ENCODE peak calls at places on chromosomes 11 and 22, in eight cellular contexts. One of them, this sample, is unnamed.

GRCh38 chr11:126231725-126232459 is 20.3 kb downstream of the FAM118B start:
- DNase-seq in OCI-LY7: no peak
- DNase-seq in kidney: no peak
- DNase-seq in CD4-positive, alpha-beta T cell: no peak
- DNase-seq in PC-9: no peak
- DNase-seq in fibroblast of lung: peak
- DNase-seq in HCT116: no peak
- DNase-seq in heart right ventricle: no peak
- DNase-seq in this sample: no peak

GRCh38 chr22:28208797-28209196 is 289.7 kb upstream of the PITPNB start:
- DNase-seq in heart right ventricle: no peak
- DNase-seq in kidney: no peak
- DNase-seq in HCT116: no peak
- DNase-seq in OCI-LY7: no peak
- DNase-seq in CD4-positive, alpha-beta T cell: no peak
- DNase-seq in fibroblast of lung: no peak
- DNase-seq in PC-9: no peak
- DNase-seq in this sample: no peak

GRCh38 chr11:58939277-58939676 is at the start of gene GLYATL1:
- DNase-seq in PC-9: no peak
- DNase-seq in CD4-positive, alpha-beta T cell: no peak
- DNase-seq in fibroblast of lung: no peak
- DNase-seq in heart right ventricle: no peak
- DNase-seq in HCT116: no peak
- DNase-seq in kidney: no peak
- DNase-seq in OCI-LY7: no peak
- DNase-seq in this sample: no peak

GRCh38 chr11:111460340-111460739 is 51.8 kb downstream of the BTG4 start:
- DNase-seq in fibroblast of lung: no peak
- DNase-seq in heart right ventricle: no peak
- DNase-seq in OCI-LY7: no peak
- DNase-seq in CD4-positive, alpha-beta T cell: no peak
- DNase-seq in kidney: no peak
- DNase-seq in PC-9: no peak
- DNase-seq in HCT116: no peak
- DNase-seq in this sample: no peak

GRCh38 chr11:61532136-61533038 is 23.8 kb downstream of the LRRC10B start:
- DNase-seq in heart right ventricle: no peak
- DNase-seq in fibroblast of lung: no peak
- DNase-seq in OCI-LY7: peak
- DNase-seq in HCT116: no peak
- DNase-seq in kidney: no peak
- DNase-seq in CD4-positive, alpha-beta T cell: peak
- DNase-seq in PC-9: no peak
- DNase-seq in this sample: no peak

GRCh38 chr11:18011633-18012313 is 1.1 kb downstream of the SERGEF start:
- DNase-seq in PC-9: no peak
- DNase-seq in fibroblast of lung: no peak
- DNase-seq in heart right ventricle: no peak
- DNase-seq in OCI-LY7: no peak
- DNase-seq in HCT116: no peak
- DNase-seq in CD4-positive, alpha-beta T cell: no peak
- DNase-seq in kidney: peak
- DNase-seq in this sample: no peak

GRCh38 chr11:123451183-123451907 is 21.3 kb downstream of the GRAMD1B start:
- DNase-seq in OCI-LY7: no peak
- DNase-seq in fibroblast of lung: no peak
- DNase-seq in PC-9: no peak
- DNase-seq in CD4-positive, alpha-beta T cell: no peak
- DNase-seq in HCT116: no peak
- DNase-seq in kidney: no peak
- DNase-seq in heart right ventricle: no peak
- DNase-seq in this sample: no peak

GRCh38 chr22:48889887-48890692 is 937.6 kb downstream of the BRD1 start:
- DNase-seq in heart right ventricle: no peak
- DNase-seq in fibroblast of lung: no peak
- DNase-seq in PC-9: no peak
- DNase-seq in HCT116: no peak
- DNase-seq in kidney: peak
- DNase-seq in CD4-positive, alpha-beta T cell: no peak
- DNase-seq in OCI-LY7: no peak
- DNase-seq in this sample: no peak

GRCh38 chr11:74937696-74938475 is 11.0 kb downstream of the XRRA1 start:
- DNase-seq in heart right ventricle: no peak
- DNase-seq in OCI-LY7: no peak
- DNase-seq in kidney: no peak
- DNase-seq in CD4-positive, alpha-beta T cell: no peak
- DNase-seq in fibroblast of lung: peak
- DNase-seq in HCT116: no peak
- DNase-seq in PC-9: no peak
- DNase-seq in this sample: no peak

GRCh38 chr11:87926250-87926970 is 248.8 kb downstream of the RAB38 start:
- DNase-seq in CD4-positive, alpha-beta T cell: no peak
- DNase-seq in OCI-LY7: no peak
- DNase-seq in HCT116: peak
- DNase-seq in kidney: no peak
- DNase-seq in PC-9: peak
- DNase-seq in heart right ventricle: no peak
- DNase-seq in fibroblast of lung: peak
- DNase-seq in this sample: no peak

GRCh38 chr22:24703101-24703500 is 71.4 kb downstream of the PIWIL3 start:
- DNase-seq in heart right ventricle: peak
- DNase-seq in PC-9: no peak
- DNase-seq in kidney: no peak
- DNase-seq in CD4-positive, alpha-beta T cell: no peak
- DNase-seq in fibroblast of lung: peak
- DNase-seq in HCT116: no peak
- DNase-seq in OCI-LY7: no peak
- DNase-seq in this sample: no peak

GRCh38 chr22:22944268-22944985 is 56.8 kb downstream of the IGLL5 start:
- DNase-seq in HCT116: no peak
- DNase-seq in CD4-positive, alpha-beta T cell: no peak
- DNase-seq in kidney: no peak
- DNase-seq in heart right ventricle: no peak
- DNase-seq in fibroblast of lung: no peak
- DNase-seq in OCI-LY7: no peak
- DNase-seq in PC-9: no peak
- DNase-seq in this sample: no peak

GRCh38 chr11:87300640-87301381 is 263.1 kb downstream of the TMEM135 start:
- DNase-seq in CD4-positive, alpha-beta T cell: no peak
- DNase-seq in fibroblast of lung: no peak
- DNase-seq in kidney: no peak
- DNase-seq in PC-9: no peak
- DNase-seq in OCI-LY7: peak
- DNase-seq in HCT116: no peak
- DNase-seq in heart right ventricle: no peak
- DNase-seq in this sample: no peak

GRCh38 chr11:112663947-112664634 is 297.1 kb upstream of the NCAM1 start:
- DNase-seq in OCI-LY7: no peak
- DNase-seq in kidney: no peak
- DNase-seq in heart right ventricle: no peak
- DNase-seq in CD4-positive, alpha-beta T cell: no peak
- DNase-seq in HCT116: no peak
- DNase-seq in fibroblast of lung: no peak
- DNase-seq in PC-9: no peak
- DNase-seq in this sample: no peak

GRCh38 chr11:80477178-80477577 is 1036.3 kb upstream of the TENM4 start:
- DNase-seq in heart right ventricle: no peak
- DNase-seq in PC-9: no peak
- DNase-seq in HCT116: no peak
- DNase-seq in OCI-LY7: no peak
- DNase-seq in kidney: no peak
- DNase-seq in CD4-positive, alpha-beta T cell: no peak
- DNase-seq in fibroblast of lung: peak
- DNase-seq in this sample: no peak

GRCh38 chr11:90774727-90775572 is 552.1 kb upstream of the CHORDC1 start:
- DNase-seq in kidney: no peak
- DNase-seq in HCT116: no peak
- DNase-seq in CD4-positive, alpha-beta T cell: no peak
- DNase-seq in fibroblast of lung: no peak
- DNase-seq in heart right ventricle: no peak
- DNase-seq in OCI-LY7: no peak
- DNase-seq in PC-9: no peak
- DNase-seq in this sample: no peak

GRCh38 chr11:76075699-76076098 is 130.6 kb downstream of the WNT11 start:
- DNase-seq in CD4-positive, alpha-beta T cell: no peak
- DNase-seq in heart right ventricle: no peak
- DNase-seq in PC-9: no peak
- DNase-seq in kidney: no peak
- DNase-seq in HCT116: no peak
- DNase-seq in OCI-LY7: no peak
- DNase-seq in fibroblast of lung: no peak
- DNase-seq in this sample: no peak

GRCh38 chr11:135061166-135061565 is 649.1 kb upstream of the B3GAT1 start:
- DNase-seq in OCI-LY7: no peak
- DNase-seq in CD4-positive, alpha-beta T cell: no peak
- DNase-seq in fibroblast of lung: no peak
- DNase-seq in kidney: no peak
- DNase-seq in PC-9: no peak
- DNase-seq in HCT116: no peak
- DNase-seq in heart right ventricle: no peak
- DNase-seq in this sample: no peak
- H3K27ac ChIP-seq in OCI-LY7: no peak
- H3K27ac ChIP-seq in CD4-positive, alpha-beta T cell: no peak
- H3K27ac ChIP-seq in fibroblast of lung: no peak
- H3K27ac ChIP-seq in kidney: no peak
- H3K27ac ChIP-seq in PC-9: no peak
- H3K27ac ChIP-seq in HCT116: no peak
- H3K27ac ChIP-seq in heart right ventricle: no peak
- H3K27ac ChIP-seq in this sample: no peak

GRCh38 chr11:118705111-118705741 is 25.8 kb upstream of the TREH start:
- DNase-seq in PC-9: no peak
- DNase-seq in heart right ventricle: no peak
- DNase-seq in HCT116: no peak
- DNase-seq in OCI-LY7: peak
- DNase-seq in fibroblast of lung: no peak
- DNase-seq in kidney: no peak
- DNase-seq in CD4-positive, alpha-beta T cell: no peak
- DNase-seq in this sample: peak
- H3K27ac ChIP-seq in PC-9: no peak
- H3K27ac ChIP-seq in heart right ventricle: no peak
- H3K27ac ChIP-seq in HCT116: no peak
- H3K27ac ChIP-seq in OCI-LY7: no peak
- H3K27ac ChIP-seq in fibroblast of lung: no peak
- H3K27ac ChIP-seq in kidney: no peak
- H3K27ac ChIP-seq in CD4-positive, alpha-beta T cell: peak
- H3K27ac ChIP-seq in this sample: peak

DNA sequence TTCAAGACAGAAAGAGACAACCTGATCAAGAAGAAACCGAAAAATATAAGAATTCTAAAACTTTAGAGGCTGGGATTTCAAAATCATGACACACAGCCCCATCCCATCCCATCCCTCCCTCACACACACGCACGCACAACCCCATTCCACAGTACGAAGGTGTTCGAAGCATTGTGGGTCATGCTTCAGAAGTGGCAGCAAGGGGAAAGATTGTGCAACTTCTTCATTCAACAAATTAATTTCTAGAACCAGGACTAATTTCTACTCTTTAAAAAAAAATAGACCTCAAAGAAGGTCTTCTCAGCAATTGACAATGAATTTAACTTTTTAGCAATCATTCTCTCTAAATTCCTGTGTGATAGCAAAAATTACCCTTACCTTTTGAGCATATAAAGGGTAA is 867 bp downstream of the SPA17 start:
- DNase-seq in PC-9: no peak
- DNase-seq in CD4-positive, alpha-beta T cell: no peak
- DNase-seq in fibroblast of lung: no peak
- DNase-seq in kidney: no peak
- DNase-seq in OCI-LY7: no peak
- DNase-seq in heart right ventricle: no peak
- DNase-seq in HCT116: no peak
- DNase-seq in this sample: no peak
- H3K27ac ChIP-seq in PC-9: peak
- H3K27ac ChIP-seq in CD4-positive, alpha-beta T cell: peak
- H3K27ac ChIP-seq in fibroblast of lung: peak
- H3K27ac ChIP-seq in kidney: no peak
- H3K27ac ChIP-seq in OCI-LY7: no peak
- H3K27ac ChIP-seq in heart right ventricle: peak
- H3K27ac ChIP-seq in HCT116: peak
- H3K27ac ChIP-seq in this sample: peak

DNA sequence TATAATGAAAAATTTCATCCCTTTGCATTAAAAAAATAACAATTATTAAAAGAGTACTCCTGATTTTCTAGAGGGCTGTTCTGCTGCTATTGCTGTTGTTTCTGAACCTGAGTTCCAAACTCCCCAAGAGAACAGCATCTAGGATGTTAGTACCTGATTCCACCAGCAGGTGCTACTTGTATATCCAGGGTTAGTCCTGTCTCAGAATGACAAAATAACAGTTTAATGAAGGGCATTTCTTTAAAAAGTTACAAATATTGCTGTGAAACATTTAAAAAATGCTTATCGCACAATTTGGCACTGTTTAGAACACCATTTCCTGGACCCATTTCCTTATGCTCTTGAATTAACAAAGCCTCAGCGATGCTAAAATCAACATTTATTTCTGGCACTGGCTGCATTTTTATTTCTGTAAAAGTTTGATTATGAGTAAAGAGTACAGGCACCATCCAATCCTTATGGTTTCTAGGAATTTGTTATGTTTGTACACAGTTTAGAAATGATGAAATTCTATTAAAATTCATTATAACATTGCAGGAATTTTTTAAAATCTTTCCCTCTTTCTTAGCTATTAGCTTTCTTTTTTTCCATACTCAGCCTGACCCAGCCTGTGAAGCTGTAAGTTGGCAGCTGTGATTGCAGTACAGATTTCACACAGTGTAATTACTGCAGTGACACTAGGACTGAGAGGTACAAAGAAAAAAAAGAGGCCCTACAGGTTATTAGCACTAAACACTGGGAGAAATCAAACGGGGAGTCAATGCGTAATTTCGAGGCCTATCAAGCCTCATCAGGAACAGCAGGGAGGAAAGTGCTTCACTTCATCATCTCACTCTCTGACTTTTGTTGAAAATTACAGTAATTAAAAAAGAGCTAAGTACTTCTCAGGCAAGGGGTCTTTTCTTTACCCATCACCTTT is 208.8 kb downstream of the DCDC1 start:
- DNase-seq in CD4-positive, alpha-beta T cell: no peak
- DNase-seq in fibroblast of lung: no peak
- DNase-seq in OCI-LY7: peak
- DNase-seq in HCT116: peak
- DNase-seq in heart right ventricle: no peak
- DNase-seq in PC-9: no peak
- DNase-seq in kidney: no peak
- DNase-seq in this sample: no peak
- H3K27ac ChIP-seq in CD4-positive, alpha-beta T cell: no peak
- H3K27ac ChIP-seq in fibroblast of lung: no peak
- H3K27ac ChIP-seq in OCI-LY7: no peak
- H3K27ac ChIP-seq in HCT116: no peak
- H3K27ac ChIP-seq in heart right ventricle: no peak
- H3K27ac ChIP-seq in PC-9: no peak
- H3K27ac ChIP-seq in kidney: no peak
- H3K27ac ChIP-seq in this sample: no peak